ENCODE peak calls at places on chromosome 4, in six cellular contexts. One of them, this sample, is unnamed.

GRCh38 chr4:169220854-169221311 is 49.9 kb downstream of the SH3RF1 start:
- DNase-seq in H9: no peak
- DNase-seq in H1: no peak
- DNase-seq in IMR-90: peak
- DNase-seq in mesenchymal stem cell: peak
- DNase-seq in trophoblast cell: no peak
- DNase-seq in this sample: no peak

GRCh38 chr4:8127051-8127798 is 31.4 kb downstream of the ABLIM2 start:
- DNase-seq in mesenchymal stem cell: no peak
- DNase-seq in IMR-90: no peak
- DNase-seq in trophoblast cell: no peak
- DNase-seq in H9: no peak
- DNase-seq in H1: no peak
- DNase-seq in this sample: no peak

GRCh38 chr4:41331224-41331623 is 74.5 kb downstream of the UCHL1 start:
- DNase-seq in mesenchymal stem cell: peak
- DNase-seq in trophoblast cell: no peak
- DNase-seq in H9: no peak
- DNase-seq in IMR-90: no peak
- DNase-seq in H1: no peak
- DNase-seq in this sample: no peak

GRCh38 chr4:35087216-35087615 is 1157.1 kb downstream of the ARAP2 start:
- DNase-seq in H9: no peak
- DNase-seq in trophoblast cell: no peak
- DNase-seq in IMR-90: no peak
- DNase-seq in mesenchymal stem cell: no peak
- DNase-seq in H1: no peak
- DNase-seq in this sample: no peak

GRCh38 chr4:38795087-38795486 is 9.5 kb downstream of the TLR1 start:
- DNase-seq in trophoblast cell: no peak
- DNase-seq in H9: no peak
- DNase-seq in H1: no peak
- DNase-seq in IMR-90: no peak
- DNase-seq in mesenchymal stem cell: no peak
- DNase-seq in this sample: no peak

GRCh38 chr4:180558427-180558826 is 1684.8 kb upstream of the TENM3 start:
- DNase-seq in IMR-90: no peak
- DNase-seq in trophoblast cell: no peak
- DNase-seq in H1: no peak
- DNase-seq in mesenchymal stem cell: no peak
- DNase-seq in H9: no peak
- DNase-seq in this sample: no peak

GRCh38 chr4:185582651-185583400 is 47.5 kb upstream of the PDLIM3 start:
- DNase-seq in H9: no peak
- DNase-seq in mesenchymal stem cell: no peak
- DNase-seq in IMR-90: no peak
- DNase-seq in H1: no peak
- DNase-seq in trophoblast cell: no peak
- DNase-seq in this sample: no peak

GRCh38 chr4:186701273-186701672 is 22.4 kb downstream of the FAT1 start:
- DNase-seq in trophoblast cell: no peak
- DNase-seq in IMR-90: peak
- DNase-seq in mesenchymal stem cell: peak
- DNase-seq in H1: no peak
- DNase-seq in H9: peak
- DNase-seq in this sample: peak

GRCh38 chr4:4470208-4470607 is 71.6 kb downstream of the STX18 start:
- DNase-seq in IMR-90: no peak
- DNase-seq in mesenchymal stem cell: no peak
- DNase-seq in H1: no peak
- DNase-seq in H9: no peak
- DNase-seq in trophoblast cell: no peak
- DNase-seq in this sample: no peak

GRCh38 chr4:152678841-152679240 is 956 bp downstream of the TMEM154 start:
- DNase-seq in trophoblast cell: no peak
- DNase-seq in H1: no peak
- DNase-seq in mesenchymal stem cell: peak
- DNase-seq in IMR-90: no peak
- DNase-seq in H9: no peak
- DNase-seq in this sample: no peak

GRCh38 chr4:152679414-152680281 is at the start of gene TMEM154:
- DNase-seq in mesenchymal stem cell: peak
- DNase-seq in H9: peak
- DNase-seq in IMR-90: peak
- DNase-seq in H1: peak
- DNase-seq in trophoblast cell: peak
- DNase-seq in this sample: peak

GRCh38 chr4:152684007-152684406 is 4.2 kb upstream of the TMEM154 start:
- DNase-seq in trophoblast cell: no peak
- DNase-seq in mesenchymal stem cell: no peak
- DNase-seq in H1: no peak
- DNase-seq in H9: no peak
- DNase-seq in IMR-90: no peak
- DNase-seq in this sample: no peak

GRCh38 chr4:152682143-152682542 is 2.3 kb upstream of the TMEM154 start:
- DNase-seq in IMR-90: no peak
- DNase-seq in H9: no peak
- DNase-seq in mesenchymal stem cell: no peak
- DNase-seq in H1: no peak
- DNase-seq in trophoblast cell: no peak
- DNase-seq in this sample: no peak

GRCh38 chr4:152680988-152681731 is 1.4 kb upstream of the TMEM154 start:
- DNase-seq in mesenchymal stem cell: peak
- DNase-seq in IMR-90: peak
- DNase-seq in H1: no peak
- DNase-seq in trophoblast cell: no peak
- DNase-seq in H9: no peak
- DNase-seq in this sample: no peak
- H2AFZ ChIP-seq in mesenchymal stem cell: no peak
- H2AFZ ChIP-seq in IMR-90: no peak
- H2AFZ ChIP-seq in H1: peak
- H2AFZ ChIP-seq in trophoblast cell: no peak
- H2AFZ ChIP-seq in H9: no peak
- H2AFZ ChIP-seq in this sample: no peak

DNA sequence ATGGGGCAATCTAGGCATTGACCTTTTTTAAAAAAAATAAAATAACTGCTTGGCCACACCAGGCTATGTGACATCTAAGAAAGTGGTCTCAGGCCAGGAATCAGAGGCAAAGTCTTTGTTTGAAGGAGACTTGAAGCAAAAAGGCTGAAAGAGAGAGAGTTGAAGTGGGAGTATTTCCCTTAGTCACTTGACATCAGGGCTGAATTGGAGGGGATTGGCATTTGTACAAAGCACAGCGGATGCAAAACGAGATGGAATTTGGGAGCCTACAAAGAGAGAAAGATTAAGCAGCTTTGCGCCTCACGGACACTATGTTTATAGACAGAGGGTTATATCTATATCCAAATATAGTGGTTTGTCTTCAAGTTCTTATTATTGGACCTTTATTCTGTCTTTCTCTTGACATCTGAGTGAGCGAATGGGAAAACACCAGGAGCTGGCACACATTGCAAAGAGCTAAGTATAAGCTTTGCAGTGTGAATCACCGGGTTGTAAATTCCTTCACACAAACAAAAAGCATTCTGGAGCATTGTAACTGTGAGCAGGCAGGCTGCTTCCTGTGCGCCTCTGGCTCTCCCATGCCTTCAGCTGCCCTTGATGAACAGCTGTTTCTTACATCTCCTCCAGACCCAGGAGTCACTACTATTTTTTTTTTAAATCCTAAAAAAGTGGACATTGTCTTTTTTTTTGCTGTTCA is 500.2 kb downstream of the STIM2 start:
- DNase-seq in trophoblast cell: no peak
- DNase-seq in IMR-90: peak
- DNase-seq in H1: peak
- DNase-seq in H9: no peak
- DNase-seq in mesenchymal stem cell: peak
- DNase-seq in this sample: peak
- H4K8ac ChIP-seq in trophoblast cell: no peak
- H4K8ac ChIP-seq in IMR-90: no peak
- H4K8ac ChIP-seq in H1: no peak
- H4K8ac ChIP-seq in H9: no peak
- H4K8ac ChIP-seq in mesenchymal stem cell: no peak
- H4K8ac ChIP-seq in this sample: no peak

DNA sequence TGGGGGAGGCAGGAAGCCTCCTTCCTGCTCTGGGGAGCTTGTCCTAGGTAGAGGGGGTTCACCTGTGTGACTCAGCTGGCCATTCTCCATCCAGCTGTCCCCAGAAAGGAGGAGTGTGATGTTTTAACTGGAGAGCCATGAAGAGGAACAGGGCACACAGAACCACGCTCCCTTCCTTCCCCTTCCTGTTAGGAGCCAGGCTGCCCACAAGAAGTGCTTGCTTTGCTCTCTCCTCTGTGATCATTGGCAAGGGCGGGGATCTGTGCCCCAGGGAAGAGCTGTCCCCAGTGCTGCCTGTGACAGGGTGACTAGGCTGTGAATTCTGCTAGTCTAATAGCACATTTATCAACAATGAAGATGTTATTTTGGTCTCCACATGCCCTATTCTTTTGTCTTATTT is 169.6 kb upstream of the GATB start:
- DNase-seq in IMR-90: no peak
- DNase-seq in mesenchymal stem cell: no peak
- DNase-seq in H1: no peak
- DNase-seq in H9: no peak
- DNase-seq in trophoblast cell: no peak
- DNase-seq in this sample: no peak
- H2AFZ ChIP-seq in IMR-90: no peak
- H2AFZ ChIP-seq in mesenchymal stem cell: no peak
- H2AFZ ChIP-seq in H1: peak
- H2AFZ ChIP-seq in H9: no peak
- H2AFZ ChIP-seq in trophoblast cell: no peak
- H2AFZ ChIP-seq in this sample: no peak

GRCh38 chr4:122083356-122083755 is 68.8 kb upstream of the BLTP1 start:
- DNase-seq in H1: no peak
- DNase-seq in mesenchymal stem cell: no peak
- DNase-seq in IMR-90: no peak
- DNase-seq in trophoblast cell: no peak
- DNase-seq in H9: no peak
- DNase-seq in this sample: no peak
- H4K8ac ChIP-seq in H1: no peak
- H4K8ac ChIP-seq in mesenchymal stem cell: no peak
- H4K8ac ChIP-seq in IMR-90: no peak
- H4K8ac ChIP-seq in trophoblast cell: no peak
- H4K8ac ChIP-seq in H9: no peak
- H4K8ac ChIP-seq in this sample: no peak

GRCh38 chr4:158913766-158914165 is 144.9 kb downstream of the FNIP2 start:
- DNase-seq in H1: no peak
- DNase-seq in H9: no peak
- DNase-seq in mesenchymal stem cell: no peak
- DNase-seq in IMR-90: no peak
- DNase-seq in trophoblast cell: no peak
- DNase-seq in this sample: no peak

GRCh38 chr4:158912390-158913175 is 143.8 kb downstream of the FNIP2 start:
- DNase-seq in trophoblast cell: no peak
- DNase-seq in H1: no peak
- DNase-seq in IMR-90: peak
- DNase-seq in mesenchymal stem cell: no peak
- DNase-seq in H9: no peak
- DNase-seq in this sample: no peak

GRCh38 chr4:158915683-158916241 is 146.9 kb downstream of the FNIP2 start:
- DNase-seq in H9: no peak
- DNase-seq in trophoblast cell: no peak
- DNase-seq in H1: no peak
- DNase-seq in IMR-90: no peak
- DNase-seq in mesenchymal stem cell: no peak
- DNase-seq in this sample: no peak

GRCh38 chr4:158914178-158914577 is 145.4 kb downstream of the FNIP2 start:
- DNase-seq in IMR-90: peak
- DNase-seq in H1: no peak
- DNase-seq in H9: no peak
- DNase-seq in mesenchymal stem cell: peak
- DNase-seq in trophoblast cell: no peak
- DNase-seq in this sample: no peak
- H2AFZ ChIP-seq in IMR-90: no peak
- H2AFZ ChIP-seq in H1: no peak
- H2AFZ ChIP-seq in H9: no peak
- H2AFZ ChIP-seq in mesenchymal stem cell: no peak
- H2AFZ ChIP-seq in trophoblast cell: no peak
- H2AFZ ChIP-seq in this sample: peak

GRCh38 chr4:17164656-17165055 is 266.2 kb upstream of the LDB2 start:
- DNase-seq in IMR-90: peak
- DNase-seq in mesenchymal stem cell: no peak
- DNase-seq in H1: no peak
- DNase-seq in H9: no peak
- DNase-seq in trophoblast cell: no peak
- DNase-seq in this sample: no peak

GRCh38 chr4:17169699-17170098 is 271.3 kb upstream of the LDB2 start:
- DNase-seq in trophoblast cell: no peak
- DNase-seq in H9: no peak
- DNase-seq in H1: no peak
- DNase-seq in IMR-90: no peak
- DNase-seq in mesenchymal stem cell: no peak
- DNase-seq in this sample: no peak

GRCh38 chr4:17165256-17165655 is 266.8 kb upstream of the LDB2 start:
- DNase-seq in IMR-90: peak
- DNase-seq in mesenchymal stem cell: no peak
- DNase-seq in H1: no peak
- DNase-seq in trophoblast cell: no peak
- DNase-seq in H9: no peak
- DNase-seq in this sample: no peak

GRCh38 chr4:17166954-17167353 is 268.5 kb upstream of the LDB2 start:
- DNase-seq in IMR-90: no peak
- DNase-seq in trophoblast cell: no peak
- DNase-seq in mesenchymal stem cell: no peak
- DNase-seq in H9: no peak
- DNase-seq in H1: no peak
- DNase-seq in this sample: no peak

DNA sequence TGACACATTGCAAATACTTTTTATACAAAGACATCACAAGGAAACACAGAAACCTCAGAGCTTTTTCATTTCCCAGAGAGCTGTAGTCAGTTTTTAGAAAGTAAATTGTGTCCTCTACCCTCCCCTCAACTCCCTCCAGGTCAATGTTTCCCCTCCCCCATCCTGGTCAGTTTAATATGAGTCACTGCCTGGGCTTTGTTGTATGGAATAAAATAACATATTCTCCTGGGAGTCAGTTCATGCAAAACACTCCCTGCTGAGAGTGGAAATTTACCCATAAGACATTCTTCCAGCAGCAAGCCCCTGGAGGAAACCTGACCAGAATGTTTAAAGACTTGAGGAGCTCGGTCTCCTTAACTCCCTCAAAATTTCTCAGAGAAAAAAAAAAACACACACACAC is 270.1 kb upstream of the LDB2 start:
- DNase-seq in H9: no peak
- DNase-seq in mesenchymal stem cell: peak
- DNase-seq in H1: no peak
- DNase-seq in IMR-90: peak
- DNase-seq in trophoblast cell: no peak
- DNase-seq in this sample: no peak
- H4K8ac ChIP-seq in H9: no peak
- H4K8ac ChIP-seq in mesenchymal stem cell: no peak
- H4K8ac ChIP-seq in H1: no peak
- H4K8ac ChIP-seq in IMR-90: peak
- H4K8ac ChIP-seq in trophoblast cell: no peak
- H4K8ac ChIP-seq in this sample: no peak

GRCh38 chr4:138659640-138660325 is 355.8 kb upstream of the NOCT start:
- DNase-seq in mesenchymal stem cell: no peak
- DNase-seq in IMR-90: no peak
- DNase-seq in H1: peak
- DNase-seq in H9: peak
- DNase-seq in trophoblast cell: no peak
- DNase-seq in this sample: no peak
- H2AFZ ChIP-seq in mesenchymal stem cell: no peak
- H2AFZ ChIP-seq in IMR-90: no peak
- H2AFZ ChIP-seq in H1: no peak
- H2AFZ ChIP-seq in H9: no peak
- H2AFZ ChIP-seq in trophoblast cell: no peak
- H2AFZ ChIP-seq in this sample: peak

This sample was measured in neuronal stem cell.